ENCODE peak calls at places on chromosomes 5 and 9, in four cellular contexts. G is endothelial cell, I is neural crest cell, X is GM13976. J is an unnamed sample.

GRCh38 chr5:29697786-29698414 is 1495.6 kb upstream of the CDH6 start:
- DNase-seq in X (no peak), G (peak; percentile 17), I (no peak), J (no peak)

GRCh38 chr9:98778711-98779530 is 17.4 kb downstream of the ANKS6 start:
- DNase-seq in I (no peak), X (no peak), G (no peak), J (no peak)

GRCh38 chr5:149412783-149413476 is 33.8 kb upstream of the IL17B start:
- DNase-seq in X (no peak), G (no peak), I (no peak), J (no peak)

GRCh38 chr5:5497132-5497748 is 74.8 kb downstream of the ICE1 start:
- DNase-seq in X (peak; percentile 70), I (peak; percentile 33), G (peak; percentile 56), J (peak; percentile 15)

GRCh38 chr9:127966416-127967150 is 14.2 kb downstream of the EEIG1 start:
- DNase-seq in G (no peak), I (no peak), X (no peak), J (no peak)

GRCh38 chr5:68494771-68495170 is 279.2 kb downstream of the PIK3R1 start:
- DNase-seq in X (no peak), G (no peak), I (no peak), J (no peak)

GRCh38 chr9:37293664-37294524 is 128.6 kb upstream of the GRHPR start:
- DNase-seq in X (peak; percentile 39), G (no peak), I (no peak), J (no peak)

GRCh38 chr5:112491257-112491656 is 72.2 kb upstream of the EPB41L4A start:
- DNase-seq in I (no peak), X (no peak), G (peak; percentile 12), J (no peak)

DNA sequence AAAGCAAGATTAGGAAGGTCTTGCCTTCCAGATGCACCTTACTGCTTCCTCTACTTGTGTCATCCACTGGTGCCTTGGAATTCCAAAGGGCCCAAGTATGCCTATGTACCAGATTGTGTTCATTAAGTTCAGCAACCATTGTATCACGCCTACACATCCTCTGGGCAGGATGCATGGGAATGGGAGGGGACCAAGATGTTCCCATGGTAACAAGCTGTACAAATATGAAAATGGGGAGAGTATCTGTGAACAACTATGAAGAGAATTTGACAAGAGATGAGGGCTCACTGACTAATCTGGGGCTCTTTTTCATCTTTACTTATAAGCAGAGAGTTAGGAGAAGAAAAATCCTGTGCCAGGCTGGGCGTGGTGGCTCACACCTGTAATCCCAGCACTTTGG is 137.8 kb upstream of the MAP1B start:
- DNase-seq in X (no peak), G (no peak), I (no peak), J (no peak)
- TF ChIP-seq CTCF in X (no peak), G (no peak), I (no peak), J (no peak)

DNA sequence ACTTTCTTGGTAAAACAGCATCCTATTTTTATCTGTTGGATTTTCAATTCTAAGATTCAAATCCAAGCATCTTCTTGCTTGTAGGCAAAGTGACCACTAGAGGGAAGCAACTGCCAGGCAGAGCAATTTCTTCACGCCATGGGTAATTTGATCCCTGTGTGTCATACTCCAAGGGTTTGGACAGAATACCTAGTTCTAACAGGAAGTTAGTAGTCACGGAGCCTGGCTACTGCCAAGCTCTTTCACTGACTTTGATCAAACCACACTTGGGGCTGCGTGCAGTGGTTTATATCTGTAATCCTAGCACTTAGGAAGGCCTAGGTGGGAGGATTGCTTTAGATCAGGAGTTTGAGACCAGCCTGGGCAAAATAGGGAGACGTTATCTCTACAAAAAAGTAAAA is 473.6 kb upstream of the TNC start:
- DNase-seq in I (peak; percentile 28), X (peak; percentile 38), G (no peak), J (peak; percentile 22)
- TF ChIP-seq CTCF in I (peak; percentile 92), X (peak; percentile 45), G (no peak), J (peak; percentile 91)

DNA sequence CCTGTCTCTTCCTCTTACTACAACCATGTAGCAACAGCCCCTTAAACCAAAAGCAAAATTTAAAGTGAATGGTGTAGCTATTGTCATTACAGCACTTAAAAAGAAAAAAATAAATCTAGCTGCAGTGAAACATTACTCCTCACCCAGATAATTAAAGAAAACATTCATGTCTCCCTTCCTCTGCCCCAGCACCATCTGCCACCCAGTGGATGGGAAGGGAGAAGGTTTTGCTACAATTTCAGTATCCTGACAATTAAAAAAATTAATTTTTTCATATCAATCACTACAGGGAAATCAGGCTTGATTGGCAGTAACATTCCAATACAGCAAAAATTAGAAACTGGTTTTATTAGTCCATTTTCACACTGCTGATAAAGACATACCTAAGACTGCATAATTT is 147.4 kb upstream of the PUM3 start:
- DNase-seq in G (no peak), X (no peak), I (no peak), J (no peak)
- TF ChIP-seq CTCF in G (no peak), X (no peak), I (peak; percentile 32), J (no peak)

DNA sequence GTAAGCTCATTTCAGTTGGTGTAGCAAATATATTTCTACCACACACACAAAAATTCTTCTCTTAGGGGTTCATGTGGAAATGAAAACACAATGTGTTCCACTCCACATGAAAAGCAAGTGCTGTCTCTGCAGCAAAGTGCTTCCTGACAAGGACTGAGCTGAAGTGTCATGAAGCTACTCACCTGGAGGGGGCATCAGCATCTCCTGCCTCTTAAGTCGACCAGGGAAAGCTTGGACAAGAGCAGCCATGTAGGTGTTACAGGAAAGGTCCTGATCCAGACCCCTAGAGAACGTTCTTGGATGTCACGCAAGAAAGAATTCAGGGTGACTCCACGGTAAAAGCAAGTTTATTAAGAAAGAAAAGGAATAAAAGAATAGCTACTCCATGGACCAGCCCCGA is 62.8 kb downstream of the SV2C start:
- DNase-seq in X (peak; percentile 21), G (peak; percentile 7), I (no peak), J (no peak)
- TF ChIP-seq CTCF in X (peak; percentile 15), G (peak; percentile 31), I (peak; percentile 40), J (peak; percentile 31)

GRCh38 chr5:114782217-114782616 is 387.5 kb downstream of the TRIM36 start:
- DNase-seq in I (no peak), G (no peak), X (no peak), J (no peak)

GRCh38 chr5:114780290-114780689 is 389.4 kb downstream of the TRIM36 start:
- DNase-seq in I (no peak), G (no peak), X (no peak), J (no peak)

GRCh38 chr5:114782869-114783268 is 386.8 kb downstream of the TRIM36 start:
- DNase-seq in I (no peak), G (peak; percentile 14), X (no peak), J (no peak)
- TF ChIP-seq CTCF in I (no peak), G (no peak), X (no peak), J (no peak)

GRCh38 chr5:32061236-32061635 is 112.9 kb downstream of the GOLPH3 start:
- DNase-seq in G (no peak), I (no peak), X (no peak), J (no peak)

GRCh38 chr5:32058101-32058500 is 116.0 kb downstream of the GOLPH3 start:
- DNase-seq in X (no peak), I (no peak), G (no peak), J (no peak)

GRCh38 chr5:32055891-32056866 is 117.9 kb downstream of the GOLPH3 start:
- DNase-seq in X (no peak), G (no peak), I (no peak), J (no peak)

GRCh38 chr5:32059779-32060178 is 114.3 kb downstream of the GOLPH3 start:
- DNase-seq in G (no peak), X (no peak), I (no peak), J (no peak)

DNA sequence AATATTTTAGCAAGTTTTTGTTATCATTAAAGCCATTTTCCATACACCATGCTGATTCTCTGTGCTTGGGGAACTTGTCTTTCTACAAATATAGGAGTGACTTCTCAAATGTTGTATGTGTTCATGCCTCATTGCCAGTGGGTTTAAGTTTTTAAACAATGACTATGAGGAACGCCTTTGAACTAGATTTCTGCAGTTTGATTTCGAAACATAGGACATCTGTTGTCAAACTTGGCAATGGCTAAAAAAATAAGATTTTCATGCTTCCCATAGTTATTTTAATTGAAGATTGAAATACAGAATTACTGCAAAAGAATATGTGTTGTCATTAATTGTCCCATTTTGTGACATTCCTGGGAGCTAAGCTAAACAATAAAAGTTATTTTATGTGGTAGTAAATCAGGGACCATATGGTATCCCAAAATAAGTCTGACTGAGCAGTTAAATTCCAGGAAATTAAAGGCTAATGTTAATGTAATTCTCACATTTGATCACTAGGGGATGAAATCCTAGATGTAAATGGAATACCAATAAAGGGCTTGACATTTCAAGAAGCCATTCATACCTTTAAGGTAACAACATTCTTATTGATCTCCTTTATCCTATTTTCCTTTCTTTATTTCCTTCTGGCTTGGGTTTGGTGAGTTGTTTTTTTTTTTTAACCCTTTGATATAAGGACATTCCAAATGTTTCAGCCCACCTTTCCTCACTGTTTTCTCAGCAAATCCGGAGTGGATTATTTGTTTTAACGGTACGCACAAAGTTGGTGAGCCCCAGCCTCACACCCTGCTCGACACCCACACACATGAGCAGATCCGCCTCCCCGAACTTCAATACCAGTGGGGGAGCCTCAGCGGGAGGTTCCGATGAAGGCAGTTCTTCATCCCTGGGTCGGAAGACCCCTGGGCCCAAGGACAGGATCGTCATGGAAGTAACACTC is 116.7 kb downstream of the GOLPH3 start:
- DNase-seq in I (no peak), G (no peak), X (no peak), J (no peak)
- TF ChIP-seq CTCF in I (peak; percentile 55), G (peak; percentile 70), X (no peak), J (peak; percentile 44)

GRCh38 chr9:77978086-77978781 is 53.4 kb downstream of the GNAQ start:
- DNase-seq in G (no peak), X (peak; percentile 12), I (no peak), J (no peak)
- TF ChIP-seq CTCF in G (no peak), X (no peak), I (no peak), J (no peak)

GRCh38 chr5:77514457-77514856 is 22.3 kb upstream of the WDR41 start:
- DNase-seq in G (no peak), X (no peak), I (no peak), J (no peak)

GRCh38 chr5:77518304-77518703 is 26.2 kb upstream of the WDR41 start:
- DNase-seq in G (no peak), X (no peak), I (no peak), J (no peak)
- TF ChIP-seq CTCF in G (no peak), X (no peak), I (peak; percentile 61), J (peak; percentile 61)